ENCODE peak calls at places on chromosomes 1 and 21, in six cellular contexts. U is astrocyte of the cerebellum, Y is A549, G is fibroblast of lung, T is cardiac fibroblast, B is GM12865. O is an unnamed sample.

GRCh38 chr1:20373286-20373685 is 82.6 kb downstream of the VWA5B1 start:
- DNase-seq in U (no peak), Y (no peak), G (no peak), T (no peak), B (no peak), O (no peak)

GRCh38 chr1:153688283-153688682 is 9.8 kb downstream of the NPR1 start:
- DNase-seq in U (no peak), Y (no peak), G (no peak), T (no peak), B (no peak), O (no peak)

GRCh38 chr21:14376854-14377253 is 6.1 kb downstream of the HSPA13 start:
- DNase-seq in U (no peak), Y (peak), G (no peak), T (no peak), B (no peak), O (no peak)

GRCh38 chr21:15735409-15735808 is 5.6 kb downstream of the USP25 start:
- DNase-seq in U (no peak), Y (no peak), G (no peak), T (no peak), B (no peak), O (no peak)

GRCh38 chr1:170881268-170882265 is 53.8 kb upstream of the MROH9 start:
- DNase-seq in U (peak), Y (peak), G (peak), T (peak), B (peak), O (peak)

GRCh38 chr1:150971583-150972416 is 2.8 kb downstream of the CERS2 start:
- DNase-seq in U (no peak), Y (no peak), G (peak), T (no peak), B (peak), O (no peak)

GRCh38 chr1:18288609-18289219 is 181.1 kb downstream of the IGSF21 start:
- DNase-seq in U (no peak), Y (no peak), G (no peak), T (no peak), B (peak), O (no peak)

GRCh38 chr1:25192154-25192553 is 40.1 kb downstream of the SYF2 start:
- DNase-seq in U (no peak), Y (no peak), G (no peak), T (no peak), B (no peak), O (no peak)

GRCh38 chr1:85692730-85693314 is 15.4 kb downstream of the ZNHIT6 start:
- DNase-seq in U (peak), Y (peak), G (peak), T (peak), B (no peak), O (peak)

GRCh38 chr1:44677201-44677520 is 2.6 kb downstream of the ARMH1 start:
- DNase-seq in U (no peak), Y (peak), G (peak), T (peak), B (peak), O (peak)

GRCh38 chr21:25329227-25329626 is 278.1 kb downstream of the MRPL39 start:
- DNase-seq in U (peak), Y (no peak), G (peak), T (peak), B (no peak), O (peak)

GRCh38 chr1:38076455-38076854 is 29.9 kb upstream of the POU3F1 start:
- DNase-seq in U (no peak), Y (no peak), G (no peak), T (no peak), B (no peak), O (no peak)

GRCh38 chr1:16082283-16083038 is 9.0 kb upstream of the FAM131C start:
- DNase-seq in U (no peak), Y (peak), G (peak), T (peak), B (peak), O (peak)

GRCh38 chr1:162757476-162757875 is 33.0 kb upstream of the HSD17B7 start:
- DNase-seq in U (no peak), Y (no peak), G (no peak), T (peak), B (no peak), O (no peak)

GRCh38 chr1:239044829-239045228 is 341.5 kb upstream of the CHRM3 start:
- DNase-seq in U (no peak), Y (no peak), G (no peak), T (no peak), B (no peak), O (no peak)

GRCh38 chr1:201724760-201725105 is 104.2 kb upstream of the IPO9 start:
- DNase-seq in U (no peak), Y (no peak), G (peak), T (peak), B (no peak), O (peak)

GRCh38 chr1:22527555-22528296 is 35.6 kb upstream of the EPHA8 start:
- DNase-seq in U (no peak), Y (no peak), G (peak), T (peak), B (no peak), O (peak)

GRCh38 chr1:21270086-21270689 is 20.1 kb downstream of the ECE1 start:
- DNase-seq in U (no peak), Y (peak), G (peak), T (peak), B (peak), O (peak)

GRCh38 chr1:243848165-243849088 is 1.6 kb downstream of the AKT3 start:
- DNase-seq in U (no peak), Y (no peak), G (no peak), T (no peak), B (peak), O (no peak)

GRCh38 chr1:192609110-192610079 is 26.6 kb upstream of the RGS13 start:
- DNase-seq in U (no peak), Y (no peak), G (no peak), T (no peak), B (peak), O (no peak)

GRCh38 chr1:56417636-56418035 is 161.7 kb downstream of the PLPP3 start:
- DNase-seq in U (no peak), Y (no peak), G (peak), T (peak), B (no peak), O (peak)

GRCh38 chr1:181545385-181545784 is 62.1 kb downstream of the CACNA1E start:
- DNase-seq in U (no peak), Y (no peak), G (no peak), T (no peak), B (no peak), O (no peak)

GRCh38 chr1:199573047-199573446 is 454.5 kb upstream of the NR5A2 start:
- DNase-seq in U (no peak), Y (no peak), G (peak), T (no peak), B (no peak), O (no peak)

GRCh38 chr1:219778793-219779369 is 149.5 kb downstream of the SLC30A10 start:
- DNase-seq in U (no peak), Y (no peak), G (no peak), T (no peak), B (no peak), O (peak)

GRCh38 chr1:104073463-104073902 is 323.8 kb downstream of the AMY1C start:
- DNase-seq in U (no peak), Y (no peak), G (no peak), T (no peak), B (no peak), O (no peak)

GRCh38 chr1:99445486-99445885 is 181.2 kb downstream of the PLPPR4 start:
- DNase-seq in U (no peak), Y (no peak), G (peak), T (no peak), B (no peak), O (peak)

GRCh38 chr1:42379794-42380616 is 587 bp upstream of the RIMKLA start:
- DNase-seq in U (peak), Y (peak), G (peak), T (peak), B (no peak), O (peak)

GRCh38 chr1:234206651-234207284 is 166.5 kb upstream of the COA6 start:
- DNase-seq in U (peak), Y (peak), G (peak), T (peak), B (no peak), O (peak)

GRCh38 chr21:39183272-39184049 is at the start of gene PSMG1:
- DNase-seq in U (peak), Y (peak), G (peak), T (peak), B (peak), O (peak)

DNA sequence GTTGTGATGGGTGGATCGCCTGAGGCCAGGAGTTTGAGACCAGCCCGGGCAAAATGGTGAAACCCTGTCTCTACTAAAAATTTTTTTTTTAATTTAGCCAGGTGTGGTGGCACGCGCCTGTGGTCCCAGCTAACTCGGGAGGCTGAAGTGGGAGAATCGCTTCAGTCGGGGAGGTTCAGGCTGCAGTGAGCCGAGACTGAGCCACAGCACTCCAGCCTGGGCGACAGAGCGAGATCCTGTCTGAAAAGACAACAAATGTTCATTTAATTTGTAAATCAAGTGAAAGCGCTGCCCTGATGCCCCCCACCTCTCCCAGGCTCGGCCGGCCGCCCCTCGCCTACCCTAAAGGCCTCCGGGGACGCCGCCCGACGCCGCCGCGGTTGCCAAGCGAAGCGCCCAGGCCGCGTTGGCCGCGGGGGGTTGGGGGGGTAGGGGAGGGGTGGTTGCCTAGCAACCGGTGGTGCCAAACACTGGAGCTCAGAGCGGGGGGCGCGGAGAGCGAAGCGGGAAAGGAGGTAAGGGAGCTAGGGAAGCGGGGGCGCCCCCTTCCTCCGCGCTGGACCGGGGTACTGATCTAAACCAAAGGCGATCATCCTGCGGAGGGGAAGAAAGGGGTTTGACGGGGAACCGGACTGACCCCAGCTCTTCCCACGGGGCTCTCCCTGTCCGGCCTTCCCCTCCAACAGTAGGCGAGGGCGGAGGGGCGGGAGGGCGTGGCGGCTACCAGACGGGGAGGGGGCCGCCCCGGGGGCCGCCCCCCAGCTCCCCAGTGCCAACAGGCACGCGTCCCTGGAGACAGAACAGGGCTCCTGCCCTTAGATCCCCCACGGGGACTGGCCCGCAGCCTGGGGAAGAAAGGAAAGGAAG is at the start of gene TEKT2:
- DNase-seq in U (no peak), Y (no peak), G (peak), T (peak), B (no peak), O (peak)
- TF ChIP-seq CTCF in U (no peak), Y (no peak), G (no peak), T (no peak), B (no peak), O (no peak)

GRCh38 chr1:23590058-23590783 is 30.9 kb upstream of the ID3 start:
- DNase-seq in U (no peak), Y (peak), G (no peak), T (no peak), B (peak), O (no peak)

GRCh38 chr1:23588749-23589505 is 29.6 kb upstream of the ID3 start:
- DNase-seq in U (no peak), Y (no peak), G (no peak), T (no peak), B (no peak), O (no peak)

GRCh38 chr1:23592209-23592905 is 33.1 kb upstream of the ID3 start:
- DNase-seq in U (no peak), Y (no peak), G (no peak), T (no peak), B (peak), O (peak)

GRCh38 chr1:23591460-23592208 is 32.3 kb upstream of the ID3 start:
- DNase-seq in U (no peak), Y (peak), G (no peak), T (no peak), B (peak), O (peak)

GRCh38 chr1:23589506-23589872 is 30.2 kb upstream of the ID3 start:
- DNase-seq in U (no peak), Y (no peak), G (no peak), T (no peak), B (peak), O (no peak)
- H3K4me3 ChIP-seq in U (no peak), Y (no peak), G (no peak), T (no peak), B (no peak), O (no peak)

DNA sequence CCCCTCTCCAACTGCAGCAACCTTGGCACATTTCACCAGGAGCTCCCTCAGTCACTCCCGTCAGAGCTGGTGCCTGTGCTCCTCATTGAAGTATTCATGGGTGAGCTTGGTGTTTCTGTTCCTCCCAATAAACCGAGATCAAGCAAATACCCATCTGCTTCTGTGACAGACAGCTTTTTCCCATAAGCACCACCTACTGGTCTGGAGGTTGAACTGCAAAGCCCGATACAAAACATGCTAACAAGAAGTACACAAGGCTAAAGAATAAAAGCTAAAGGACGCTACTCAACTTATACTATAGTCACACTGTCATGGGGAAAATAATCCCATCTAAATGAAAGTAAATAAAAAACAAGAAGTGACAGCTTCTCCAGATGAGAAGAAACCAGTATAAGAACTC is 111.9 kb upstream of the C21orf91 start:
- DNase-seq in U (no peak), Y (peak), G (no peak), T (no peak), B (peak), O (peak)
- TF ChIP-seq CTCF in U (peak), Y (no peak), G (peak), T (peak), B (peak), O (peak)

DNA sequence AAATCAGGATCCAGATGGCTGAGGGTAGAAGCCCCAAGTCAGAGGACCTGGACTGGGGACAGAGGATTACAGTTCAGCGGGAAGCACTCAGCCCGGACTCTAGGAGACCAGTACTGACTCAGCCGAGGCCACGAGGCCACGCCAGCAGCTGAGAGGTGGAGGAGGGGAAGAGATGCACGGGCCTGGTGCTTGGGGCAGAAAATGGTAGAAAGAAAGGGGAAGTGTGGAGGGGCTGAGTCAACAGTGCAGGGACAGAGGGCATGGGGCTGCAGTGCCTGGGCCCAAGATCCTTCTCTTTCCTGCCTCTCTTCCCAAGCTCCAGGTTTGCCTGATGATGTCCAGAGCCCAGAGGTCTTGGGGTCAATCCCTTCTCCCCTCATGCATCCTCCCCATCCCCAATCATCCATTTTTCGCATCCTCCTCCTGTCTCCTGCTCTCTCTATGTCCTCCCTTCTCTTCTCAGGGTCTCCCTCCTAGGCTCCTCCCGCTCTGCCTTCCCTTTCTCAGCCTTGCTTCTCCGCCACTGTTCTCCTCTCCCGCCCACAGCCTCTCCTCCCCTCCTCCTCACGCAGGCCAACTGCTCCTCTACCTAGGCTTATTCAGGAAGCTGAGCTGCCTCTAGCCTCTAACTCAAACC is 7.7 kb downstream of the ARHGEF2 start:
- DNase-seq in U (no peak), Y (no peak), G (peak), T (peak), B (peak), O (peak)
- H3K4me3 ChIP-seq in U (no peak), Y (no peak), G (peak), T (no peak), B (no peak), O (no peak)

GRCh38 chr21:36587388-36587787 is 107.5 kb upstream of the CLDN14 start:
- DNase-seq in U (no peak), Y (peak), G (no peak), T (no peak), B (no peak), O (peak)

GRCh38 chr21:36591326-36591970 is 107.5 kb upstream of the SIM2 start:
- DNase-seq in U (no peak), Y (no peak), G (no peak), T (no peak), B (no peak), O (no peak)

GRCh38 chr21:36583591-36583990 is 103.7 kb upstream of the CLDN14 start:
- DNase-seq in U (no peak), Y (no peak), G (no peak), T (no peak), B (no peak), O (no peak)

GRCh38 chr21:36584980-36585940 is 105.3 kb upstream of the CLDN14 start:
- DNase-seq in U (no peak), Y (peak), G (no peak), T (no peak), B (peak), O (peak)

GRCh38 chr21:36589352-36589971 is 109.5 kb upstream of the SIM2 start:
- DNase-seq in U (no peak), Y (peak), G (peak), T (peak), B (peak), O (peak)
- TF ChIP-seq CTCF in U (peak), Y (peak), G (peak), T (peak), B (peak), O (peak)

GRCh38 chr1:111198836-111199235 is 1.6 kb downstream of the DENND2D start:
- DNase-seq in U (no peak), Y (no peak), G (no peak), T (no peak), B (peak), O (no peak)
- H3K4me3 ChIP-seq in U (no peak), Y (no peak), G (no peak), T (no peak), B (peak), O (no peak)

GRCh38 chr1:208997726-208998312 is 585.7 kb upstream of the CAMK1G start:
- DNase-seq in U (no peak), Y (peak), G (peak), T (peak), B (peak), O (peak)
- TF ChIP-seq CTCF in U (peak), Y (peak), G (peak), T (peak), B (no peak), O (peak)

GRCh38 chr1:47432071-47433036 is 5.5 kb upstream of the FOXD2 start:
- DNase-seq in U (peak), Y (peak), G (peak), T (peak), B (peak), O (peak)
- H3K4me3 ChIP-seq in U (no peak), Y (no peak), G (no peak), T (peak), B (no peak), O (peak)

DNA sequence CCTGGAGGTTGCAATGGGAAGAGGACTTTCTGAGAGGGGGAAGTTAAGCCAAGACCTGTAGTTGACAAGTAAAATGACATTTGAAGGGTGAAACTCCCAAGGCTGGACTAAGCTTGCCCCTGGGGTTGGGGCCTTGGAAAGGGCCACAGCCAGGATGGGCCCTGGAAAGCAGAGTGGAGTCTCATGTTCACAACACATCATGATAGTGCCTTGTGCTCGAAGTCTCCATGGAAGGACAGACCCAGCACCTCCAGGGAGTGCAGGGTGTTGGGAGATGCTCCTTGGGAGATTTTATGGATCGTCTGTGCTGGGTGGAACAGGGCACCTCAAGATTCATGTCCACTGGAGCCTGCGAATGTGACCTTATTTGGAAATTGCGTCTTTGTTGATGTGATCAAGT is 55.6 kb upstream of the ACTRT2 start:
- DNase-seq in U (no peak), Y (no peak), G (no peak), T (no peak), B (no peak), O (no peak)
- TF ChIP-seq CTCF in U (no peak), Y (no peak), G (no peak), T (no peak), B (no peak), O (no peak)